ENCODE peak calls at places on chromosome 21, in four cellular contexts. L is CD4-positive, alpha-beta memory T cell; J is ascending aorta; C is CD8-positive, alpha-beta memory T cell. B is an unnamed sample.

GRCh38 chr21:27269646-27270045 is 302.8 kb upstream of the ADAMTS5 start:
- DNase-seq in L (no peak), J (no peak), C (no peak), B (no peak)

GRCh38 chr21:25934771-25935224 is 200.0 kb downstream of the GABPA start:
- DNase-seq in C (no peak), L (no peak), J (peak; percentile 69), B (peak; percentile 26)

GRCh38 chr21:40696246-40696645 is 150.7 kb downstream of the DSCAM start:
- DNase-seq in L (no peak), J (no peak), C (no peak), B (no peak)

GRCh38 chr21:46065215-46065992 is 32.5 kb upstream of the COL6A2 start:
- DNase-seq in J (no peak), L (no peak), C (peak; percentile 17), B (peak; percentile 22)

GRCh38 chr21:32772281-32773047 is 909 bp upstream of the PAXBP1 start:
- DNase-seq in J (no peak), C (peak; percentile 27), L (peak; percentile 38), B (peak; percentile 54)

GRCh38 chr21:20661745-20662470 is 336.3 kb upstream of the NCAM2 start:
- DNase-seq in C (no peak), J (no peak), L (no peak), B (no peak)

GRCh38 chr21:43332872-43333300 is 94.0 kb downstream of the SIK1 start:
- DNase-seq in C (no peak), L (no peak), J (no peak), B (no peak)

GRCh38 chr21:15566692-15567091 is 163.1 kb upstream of the USP25 start:
- DNase-seq in C (no peak), J (no peak), L (no peak), B (no peak)

GRCh38 chr21:15003463-15004135 is 61.2 kb downstream of the NRIP1 start:
- DNase-seq in C (no peak), J (no peak), L (no peak), B (no peak)

GRCh38 chr21:35189077-35189863 is 140.2 kb upstream of the RUNX1 start:
- DNase-seq in C (no peak), J (no peak), L (no peak), B (no peak)

GRCh38 chr21:38404134-38404533 is 94.1 kb downstream of the ERG start:
- DNase-seq in C (no peak), L (no peak), J (no peak), B (no peak)

GRCh38 chr21:27831821-27832569 is 865.1 kb upstream of the ADAMTS5 start:
- DNase-seq in J (no peak), L (no peak), C (no peak), B (no peak)

GRCh38 chr21:38712076-38712475 is 93.7 kb upstream of the ETS2 start:
- DNase-seq in L (no peak), C (no peak), J (no peak), B (peak; percentile 6)

GRCh38 chr21:42317826-42318746 is 2.9 kb upstream of the TFF3 start:
- DNase-seq in C (no peak), J (no peak), L (no peak), B (no peak)

GRCh38 chr21:43739648-43740435 is 20.9 kb downstream of the PDXK start:
- DNase-seq in L (no peak), C (no peak), J (no peak), B (peak; percentile 34)

GRCh38 chr21:42671778-42672593 is 18.6 kb downstream of the PDE9A start:
- DNase-seq in L (no peak), C (no peak), J (no peak), B (no peak)

B was measured in thyroid gland.